ENCODE peak calls at places on chromosome 15, in five cellular contexts. One of them, this sample, is unnamed.

GRCh38 chr15:32034106-32034505 is 3.8 kb downstream of the CHRNA7 start:
- DNase-seq in WTC11: no peak
- DNase-seq in fibroblast of the aortic adventitia: no peak
- DNase-seq in neural progenitor cell: no peak
- DNase-seq in A549: no peak
- DNase-seq in this sample: no peak

GRCh38 chr15:62138124-62138523 is 27.0 kb downstream of the C2CD4B start:
- DNase-seq in A549: no peak
- DNase-seq in WTC11: no peak
- DNase-seq in neural progenitor cell: no peak
- DNase-seq in fibroblast of the aortic adventitia: peak; percentile 89
- DNase-seq in this sample: peak; percentile 86

GRCh38 chr15:69074011-69074842 is 59.7 kb downstream of the NOX5 start:
- DNase-seq in WTC11: peak; percentile 69
- DNase-seq in A549: peak; percentile 86
- DNase-seq in fibroblast of the aortic adventitia: peak; percentile 42
- DNase-seq in neural progenitor cell: peak; percentile 79
- DNase-seq in this sample: peak; percentile 73

GRCh38 chr15:69897471-69898237 is 200.1 kb downstream of the TLE3 start:
- DNase-seq in A549: no peak
- DNase-seq in neural progenitor cell: no peak
- DNase-seq in WTC11: no peak
- DNase-seq in fibroblast of the aortic adventitia: no peak
- DNase-seq in this sample: no peak

GRCh38 chr15:55518641-55519040 is 10.6 kb upstream of the DNAAF4 start:
- DNase-seq in A549: no peak
- DNase-seq in WTC11: no peak
- DNase-seq in neural progenitor cell: no peak
- DNase-seq in fibroblast of the aortic adventitia: peak; percentile 4
- DNase-seq in this sample: no peak

GRCh38 chr15:34679326-34679725 is 75.5 kb downstream of the GJD2 start:
- DNase-seq in WTC11: no peak
- DNase-seq in neural progenitor cell: no peak
- DNase-seq in A549: no peak
- DNase-seq in fibroblast of the aortic adventitia: no peak
- DNase-seq in this sample: peak; percentile 31

GRCh38 chr15:71806452-71806931 is 3.9 kb upstream of the NR2E3 start:
- DNase-seq in neural progenitor cell: peak; percentile 67
- DNase-seq in WTC11: no peak
- DNase-seq in fibroblast of the aortic adventitia: peak; percentile 63
- DNase-seq in A549: no peak
- DNase-seq in this sample: no peak

GRCh38 chr15:98841419-98841970 is 166.1 kb downstream of the PGPEP1L start:
- DNase-seq in neural progenitor cell: no peak
- DNase-seq in A549: no peak
- DNase-seq in fibroblast of the aortic adventitia: no peak
- DNase-seq in WTC11: no peak
- DNase-seq in this sample: no peak

GRCh38 chr15:93040288-93041158 is 48.5 kb downstream of the RGMA start:
- DNase-seq in A549: no peak
- DNase-seq in WTC11: peak; percentile 6
- DNase-seq in neural progenitor cell: no peak
- DNase-seq in fibroblast of the aortic adventitia: no peak
- DNase-seq in this sample: no peak

GRCh38 chr15:59208850-59209249 is 2.2 kb downstream of the LDHAL6B start:
- DNase-seq in WTC11: no peak
- DNase-seq in A549: no peak
- DNase-seq in fibroblast of the aortic adventitia: peak; percentile 43
- DNase-seq in neural progenitor cell: no peak
- DNase-seq in this sample: no peak

GRCh38 chr15:101111570-101112262 is 140.1 kb downstream of the CHSY1 start:
- DNase-seq in fibroblast of the aortic adventitia: no peak
- DNase-seq in neural progenitor cell: no peak
- DNase-seq in A549: no peak
- DNase-seq in WTC11: no peak
- DNase-seq in this sample: no peak

GRCh38 chr15:76776480-76776879 is 128.7 kb downstream of the SCAPER start:
- DNase-seq in neural progenitor cell: no peak
- DNase-seq in A549: no peak
- DNase-seq in WTC11: no peak
- DNase-seq in fibroblast of the aortic adventitia: no peak
- DNase-seq in this sample: no peak

GRCh38 chr15:82852906-82853635 is 43.6 kb downstream of the WHAMM start:
- DNase-seq in WTC11: no peak
- DNase-seq in neural progenitor cell: no peak
- DNase-seq in A549: no peak
- DNase-seq in fibroblast of the aortic adventitia: no peak
- DNase-seq in this sample: no peak

GRCh38 chr15:88894348-88894818 is 961 bp downstream of the HAPLN3 start:
- DNase-seq in WTC11: peak; percentile 93
- DNase-seq in A549: peak; percentile 96
- DNase-seq in neural progenitor cell: peak; percentile 87
- DNase-seq in fibroblast of the aortic adventitia: no peak
- DNase-seq in this sample: peak; percentile 69

GRCh38 chr15:47711654-47712053 is 5.7 kb upstream of the SEMA6D start:
- DNase-seq in WTC11: no peak
- DNase-seq in neural progenitor cell: peak; percentile 50
- DNase-seq in A549: no peak
- DNase-seq in fibroblast of the aortic adventitia: no peak
- DNase-seq in this sample: peak; percentile 51

DNA sequence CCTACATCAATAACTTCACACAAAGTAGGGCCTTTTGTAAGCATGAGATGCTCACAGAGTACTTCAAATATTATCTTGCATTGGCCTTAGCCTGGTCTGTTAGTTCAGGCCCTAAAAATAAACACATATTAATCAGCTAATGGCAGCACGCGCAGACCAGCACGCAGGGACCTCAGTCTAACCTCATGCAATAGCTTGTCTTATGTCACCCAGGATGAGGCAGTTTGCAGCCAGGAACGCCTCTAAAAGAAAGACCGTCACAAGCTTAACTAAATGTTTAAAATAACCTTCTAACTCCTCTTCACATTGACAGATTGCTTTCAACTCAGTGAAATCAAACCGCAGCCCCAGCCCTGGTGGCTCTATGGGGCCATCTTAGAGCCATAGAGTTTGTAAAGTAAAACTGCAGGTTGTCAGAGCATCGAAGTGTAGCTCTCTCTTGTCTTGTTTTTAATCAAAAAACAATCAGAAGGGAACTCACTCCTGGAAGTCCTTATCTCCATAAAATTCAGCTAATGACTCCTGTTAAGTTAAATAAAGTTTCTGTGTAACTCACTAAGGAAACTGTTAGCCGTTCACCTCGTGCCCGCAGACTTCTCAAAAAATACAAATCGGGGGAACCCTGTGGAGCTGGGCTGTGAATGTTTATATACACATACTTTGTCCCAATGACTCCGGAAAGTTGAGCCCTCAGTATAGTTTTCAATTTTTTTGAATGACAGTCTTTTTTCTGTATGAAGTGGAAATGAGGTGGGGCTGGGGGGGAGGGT is 212.6 kb downstream of the CDIN1 start:
- DNase-seq in neural progenitor cell: no peak
- DNase-seq in A549: no peak
- DNase-seq in fibroblast of the aortic adventitia: no peak
- DNase-seq in WTC11: no peak
- DNase-seq in this sample: no peak
- TF ChIP-seq CTCF in neural progenitor cell: no peak
- TF ChIP-seq CTCF in A549: no peak
- TF ChIP-seq CTCF in fibroblast of the aortic adventitia: no peak
- TF ChIP-seq CTCF in WTC11: no peak
- TF ChIP-seq CTCF in this sample: no peak

DNA sequence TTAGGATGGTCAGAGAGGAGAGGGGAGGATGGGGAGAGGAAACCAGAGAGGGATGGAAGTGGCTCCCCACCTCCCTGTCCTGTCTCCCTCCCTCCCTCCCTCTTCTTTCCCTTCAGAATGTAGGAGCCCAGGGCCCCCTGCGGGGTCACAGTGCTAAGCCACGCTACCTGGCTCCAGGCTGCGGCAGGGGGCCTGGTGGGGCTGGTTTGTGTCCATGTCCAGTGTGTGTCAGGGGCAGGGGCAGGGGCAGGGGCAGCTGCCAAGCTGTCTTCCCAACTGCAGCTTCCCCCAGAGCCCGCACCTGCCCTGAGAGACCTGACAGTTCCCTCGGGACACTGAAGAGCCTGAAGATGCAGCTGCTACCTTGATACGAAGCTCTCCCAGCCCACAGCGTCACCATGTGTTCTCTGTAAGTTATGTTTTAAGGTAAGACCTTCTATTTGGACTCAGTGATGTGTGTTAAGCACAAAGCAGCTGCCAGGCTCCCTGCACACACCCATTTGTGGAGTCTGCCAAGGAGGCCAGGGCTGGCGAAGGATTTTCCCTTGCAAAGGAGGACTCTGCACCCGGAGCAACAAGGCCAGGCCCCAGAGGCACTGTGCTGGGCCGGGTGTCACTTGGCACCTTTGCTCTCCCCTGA is 121.8 kb upstream of the SMAD3 start:
- DNase-seq in neural progenitor cell: peak; percentile 19
- DNase-seq in fibroblast of the aortic adventitia: no peak
- DNase-seq in WTC11: no peak
- DNase-seq in A549: no peak
- DNase-seq in this sample: no peak
- TF ChIP-seq CTCF in neural progenitor cell: no peak
- TF ChIP-seq CTCF in fibroblast of the aortic adventitia: no peak
- TF ChIP-seq CTCF in WTC11: no peak
- TF ChIP-seq CTCF in A549: peak; percentile 42
- TF ChIP-seq CTCF in this sample: no peak

GRCh38 chr15:85412956-85413854 is 32.8 kb downstream of the AKAP13 start:
- DNase-seq in A549: peak; percentile 98
- DNase-seq in neural progenitor cell: no peak
- DNase-seq in WTC11: no peak
- DNase-seq in fibroblast of the aortic adventitia: peak; percentile 76
- DNase-seq in this sample: peak; percentile 97

GRCh38 chr15:85415779-85416178 is 35.4 kb downstream of the AKAP13 start:
- DNase-seq in WTC11: no peak
- DNase-seq in neural progenitor cell: no peak
- DNase-seq in fibroblast of the aortic adventitia: no peak
- DNase-seq in A549: no peak
- DNase-seq in this sample: no peak

GRCh38 chr15:85414037-85414436 is 33.6 kb downstream of the AKAP13 start:
- DNase-seq in neural progenitor cell: no peak
- DNase-seq in WTC11: no peak
- DNase-seq in A549: no peak
- DNase-seq in fibroblast of the aortic adventitia: no peak
- DNase-seq in this sample: no peak

GRCh38 chr15:85414991-85415390 is 34.6 kb downstream of the AKAP13 start:
- DNase-seq in neural progenitor cell: no peak
- DNase-seq in A549: no peak
- DNase-seq in fibroblast of the aortic adventitia: no peak
- DNase-seq in WTC11: no peak
- DNase-seq in this sample: no peak

DNA sequence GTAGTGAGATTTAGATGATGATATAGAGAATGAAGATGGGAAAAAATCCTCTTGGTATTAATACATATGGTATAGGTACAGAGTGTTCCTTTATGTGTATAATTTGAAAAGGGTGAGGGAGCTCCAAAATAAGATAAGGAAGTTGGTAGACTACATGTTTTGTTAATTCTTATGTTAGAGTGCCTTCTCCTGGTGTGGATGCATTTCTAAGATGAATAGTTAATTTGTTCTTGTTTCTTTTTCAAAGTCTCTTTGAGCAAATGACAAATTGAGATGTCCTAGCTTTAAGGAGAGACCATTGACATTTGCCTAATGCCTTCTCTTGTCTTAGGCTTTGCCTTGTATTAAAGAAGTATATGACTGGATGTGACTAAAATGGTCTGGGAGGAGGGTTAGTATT is 34.1 kb downstream of the AKAP13 start:
- DNase-seq in neural progenitor cell: no peak
- DNase-seq in fibroblast of the aortic adventitia: peak; percentile 70
- DNase-seq in WTC11: no peak
- DNase-seq in A549: no peak
- DNase-seq in this sample: peak; percentile 46
- TF ChIP-seq CTCF in neural progenitor cell: no peak
- TF ChIP-seq CTCF in fibroblast of the aortic adventitia: no peak
- TF ChIP-seq CTCF in WTC11: no peak
- TF ChIP-seq CTCF in A549: peak; percentile 61
- TF ChIP-seq CTCF in this sample: no peak

GRCh38 chr15:80855206-80855605 is 76.0 kb downstream of the CEMIP start:
- DNase-seq in neural progenitor cell: no peak
- DNase-seq in A549: no peak
- DNase-seq in WTC11: no peak
- DNase-seq in fibroblast of the aortic adventitia: no peak
- DNase-seq in this sample: no peak

GRCh38 chr15:80849308-80849707 is 70.1 kb downstream of the CEMIP start:
- DNase-seq in A549: peak; percentile 55
- DNase-seq in WTC11: no peak
- DNase-seq in fibroblast of the aortic adventitia: peak; percentile 90
- DNase-seq in neural progenitor cell: no peak
- DNase-seq in this sample: peak; percentile 93

GRCh38 chr15:80852676-80853075 is 73.5 kb downstream of the CEMIP start:
- DNase-seq in neural progenitor cell: no peak
- DNase-seq in WTC11: no peak
- DNase-seq in A549: no peak
- DNase-seq in fibroblast of the aortic adventitia: no peak
- DNase-seq in this sample: peak; percentile 49

GRCh38 chr15:80854104-80854503 is 74.9 kb downstream of the CEMIP start:
- DNase-seq in neural progenitor cell: no peak
- DNase-seq in A549: no peak
- DNase-seq in WTC11: no peak
- DNase-seq in fibroblast of the aortic adventitia: peak; percentile 63
- DNase-seq in this sample: peak; percentile 79

DNA sequence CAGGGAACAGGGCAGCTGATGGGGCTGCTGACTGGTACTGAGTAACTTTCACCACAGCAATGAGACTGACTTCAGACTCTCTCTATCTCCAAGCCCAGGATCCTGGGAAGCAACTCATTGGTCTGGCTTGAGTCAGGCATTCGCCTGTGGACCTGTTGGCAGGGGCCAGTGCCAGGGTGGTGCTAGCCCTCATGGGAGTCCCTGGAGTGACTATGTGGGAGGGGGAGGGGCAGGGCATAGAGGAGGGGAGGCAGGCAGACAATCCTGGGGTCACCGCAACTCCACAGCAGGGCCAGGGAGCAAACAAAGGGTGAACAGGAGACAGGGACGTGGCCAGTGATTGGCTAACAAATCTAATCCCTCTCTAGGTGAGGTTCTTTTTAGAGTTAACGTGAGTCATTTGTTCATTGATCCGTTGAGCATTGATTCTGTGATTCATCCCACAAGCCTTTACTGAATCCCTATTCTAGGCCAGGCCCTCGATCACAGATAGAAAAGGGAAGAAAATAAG is 71.8 kb downstream of the CEMIP start:
- DNase-seq in A549: no peak
- DNase-seq in fibroblast of the aortic adventitia: no peak
- DNase-seq in neural progenitor cell: no peak
- DNase-seq in WTC11: no peak
- DNase-seq in this sample: no peak
- TF ChIP-seq CTCF in A549: no peak
- TF ChIP-seq CTCF in fibroblast of the aortic adventitia: no peak
- TF ChIP-seq CTCF in neural progenitor cell: no peak
- TF ChIP-seq CTCF in WTC11: no peak
- TF ChIP-seq CTCF in this sample: no peak

GRCh38 chr15:43824302-43825246 is at the start of gene MFAP1:
- DNase-seq in WTC11: peak; percentile 81
- DNase-seq in A549: peak; percentile 90
- DNase-seq in fibroblast of the aortic adventitia: peak; percentile 98
- DNase-seq in neural progenitor cell: peak; percentile 91
- DNase-seq in this sample: peak; percentile 95
- TF ChIP-seq CTCF in WTC11: no peak
- TF ChIP-seq CTCF in A549: no peak
- TF ChIP-seq CTCF in fibroblast of the aortic adventitia: no peak
- TF ChIP-seq CTCF in neural progenitor cell: no peak
- TF ChIP-seq CTCF in this sample: no peak